ENCODE peak calls at places on chromosomes 11 and 22, in six cellular contexts. R is uterus, X is right lobe of liver, D is HCT116, B is H1, T is stomach. N is an unnamed sample.

GRCh38 chr11:103794262-103794661 is 242.2 kb upstream of the DDI1 start:
- DNase-seq in X (no peak), D (no peak), T (no peak), B (no peak), R (no peak), N (no peak)

GRCh38 chr22:25966448-25966913 is 202.8 kb upstream of the SEZ6L start:
- DNase-seq in X (no peak), T (no peak), D (no peak), R (no peak), B (no peak), N (no peak)

GRCh38 chr22:46556775-46557174 is 19.4 kb upstream of the CELSR1 start:
- DNase-seq in D (no peak), R (no peak), B (no peak), T (no peak), X (no peak), N (no peak)

GRCh38 chr11:79241205-79241604 is 199.6 kb downstream of the TENM4 start:
- DNase-seq in X (no peak), D (no peak), B (no peak), R (no peak), T (no peak), N (no peak)

GRCh38 chr22:31820655-31821054 is 66.8 kb downstream of the DEPDC5 start:
- DNase-seq in D (no peak), X (no peak), R (no peak), T (no peak), B (no peak), N (no peak)

GRCh38 chr11:28673687-28674431 is 565.7 kb downstream of the METTL15 start:
- DNase-seq in X (no peak), D (peak), T (no peak), B (no peak), R (no peak), N (peak)

GRCh38 chr11:120510406-120511115 is 987 bp upstream of the GRIK4 start:
- DNase-seq in T (no peak), D (no peak), R (no peak), X (peak), B (no peak), N (no peak)

GRCh38 chr22:39177791-39178190 is 25.3 kb upstream of the CBX7 start:
- DNase-seq in B (no peak), T (no peak), D (no peak), X (no peak), R (no peak), N (no peak)

GRCh38 chr11:575324-575995 is 810 bp upstream of the PHRF1 start:
- DNase-seq in T (no peak), X (no peak), B (no peak), R (no peak), D (peak), N (peak)
- TF ChIP-seq POLR2A in T (no peak), X (peak), B (no peak), R (no peak), D (no peak), N (peak)

GRCh38 chr11:13667245-13667644 is 1.2 kb upstream of the FAR1 start:
- DNase-seq in T (no peak), D (no peak), X (no peak), B (no peak), R (no peak), N (no peak)
- TF ChIP-seq POLR2A in T (no peak), D (no peak), X (no peak), B (no peak), R (no peak), N (no peak)

GRCh38 chr11:74319139-74319538 is 7.7 kb upstream of the P4HA3 start:
- DNase-seq in R (no peak), T (no peak), D (no peak), B (no peak), X (no peak), N (peak)
- TF ChIP-seq POLR2A in R (no peak), T (no peak), D (no peak), B (no peak), X (no peak), N (no peak)

GRCh38 chr11:66282468-66283455 is 4.8 kb downstream of the CNIH2 start:
- DNase-seq in D (peak), T (peak), B (peak), R (peak), X (peak), N (peak)
- TF ChIP-seq POLR2A in D (no peak), T (no peak), B (peak), R (no peak), X (no peak), N (peak)

DNA sequence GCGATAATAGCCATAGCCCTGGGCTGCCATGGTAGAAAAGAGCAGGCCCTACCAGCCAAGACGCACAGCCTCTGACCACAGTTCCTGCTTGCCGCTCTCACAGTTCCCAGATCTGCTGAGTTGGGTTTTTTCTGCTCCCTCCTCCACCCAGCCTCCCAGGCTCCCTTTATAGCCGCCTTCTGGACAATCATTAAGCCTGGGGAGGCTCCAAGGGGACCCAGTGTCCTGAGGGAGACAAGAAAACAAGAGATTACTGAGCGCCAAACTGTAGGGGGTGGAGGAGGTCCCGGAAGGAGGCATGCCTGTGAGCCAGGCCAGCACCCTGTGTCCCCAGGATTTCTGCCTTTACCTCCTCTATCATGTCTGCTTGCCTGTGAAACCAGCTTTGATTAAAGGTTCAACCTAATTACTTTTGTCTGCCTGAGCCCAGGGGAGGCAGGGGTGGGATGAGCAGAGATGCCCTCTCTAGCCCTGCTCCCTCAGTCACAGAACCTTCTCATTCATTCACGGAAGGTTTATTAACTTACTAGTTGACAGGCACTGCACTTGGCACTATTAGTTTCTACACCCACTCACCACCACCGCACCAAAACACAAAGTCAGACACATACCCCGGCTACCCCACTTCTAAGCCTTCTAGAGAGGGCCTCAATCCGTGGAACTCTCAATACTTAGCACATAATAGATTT is 1.2 kb downstream of the SLC37A4 start:
- DNase-seq in X (peak), D (no peak), B (no peak), R (no peak), T (peak), N (no peak)
- TF ChIP-seq POLR2A in X (peak), D (no peak), B (no peak), R (no peak), T (no peak), N (no peak)

DNA sequence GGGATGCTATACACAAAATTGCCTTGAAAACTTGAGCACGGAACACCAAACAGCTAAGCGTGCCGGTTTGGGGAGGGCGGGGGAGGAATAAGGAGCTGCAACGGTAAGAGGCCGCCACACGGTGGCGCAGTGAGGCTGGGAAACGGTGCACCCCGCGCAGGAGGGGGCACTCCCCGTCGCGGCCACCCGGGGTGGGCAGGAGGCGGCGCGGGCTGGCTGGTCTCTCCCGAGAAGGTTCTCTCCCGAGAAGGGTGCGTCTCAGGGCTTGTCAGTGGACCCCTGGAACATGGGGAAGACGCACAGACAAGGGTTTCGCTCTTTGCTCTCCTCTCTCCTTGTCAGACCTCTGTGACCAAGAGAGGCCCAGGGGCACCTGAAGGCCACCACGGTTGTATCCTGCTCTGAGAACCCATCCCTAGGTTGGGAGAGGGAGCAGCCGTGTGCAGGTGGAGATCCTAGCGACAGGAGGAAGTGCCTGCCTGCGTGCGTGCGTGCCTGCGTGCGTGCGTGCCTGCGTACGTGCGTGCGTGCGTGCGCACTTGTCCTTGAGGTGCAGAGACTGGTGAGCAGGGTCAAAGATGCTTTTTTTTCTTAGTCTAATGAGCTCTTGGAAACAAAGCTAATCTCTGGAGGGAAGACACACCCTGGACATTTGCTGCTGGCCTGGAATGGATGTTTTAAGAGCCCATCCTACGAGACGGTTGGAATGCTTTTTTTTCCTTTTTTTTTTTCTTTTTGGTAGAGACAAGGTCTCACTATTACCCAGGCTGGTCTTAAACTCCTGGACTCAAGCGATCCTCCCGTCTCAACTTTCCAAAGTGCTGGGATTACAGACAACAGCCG is 18.1 kb upstream of the JAM3 start:
- DNase-seq in T (peak), D (peak), X (peak), R (peak), B (no peak), N (peak)
- TF ChIP-seq POLR2A in T (no peak), D (no peak), X (no peak), R (no peak), B (no peak), N (no peak)